ENCODE peak calls at places on chromosomes 7 and 10, in five cellular contexts. S is H54, U is mammary epithelial cell, G is posterior vena cava, C is adipocyte. D is an unnamed sample.

GRCh38 chr10:59587083-59587755 is 122.4 kb downstream of the SLC16A9 start:
- DNase-seq in U (peak; percentile 89), S (no peak), C (no peak), G (no peak), D (no peak)

GRCh38 chr7:18494821-18495408 is 634 bp upstream of the HDAC9 start:
- DNase-seq in U (peak; percentile 56), S (no peak), C (peak; percentile 69), G (no peak), D (no peak)

GRCh38 chr7:100080895-100081534 is 508 bp downstream of the ZNF3 start:
- DNase-seq in S (no peak), G (no peak), U (no peak), C (peak; percentile 46), D (peak; percentile 38)

GRCh38 chr10:124354411-124355382 is 64.0 kb downstream of the OAT start:
- DNase-seq in S (peak; percentile 65), C (peak; percentile 91), U (no peak), G (peak; percentile 90), D (peak; percentile 7)

GRCh38 chr7:150384406-150385239 is 5.5 kb downstream of the ZNF775 start:
- DNase-seq in S (no peak), G (peak; percentile 55), U (no peak), C (no peak), D (no peak)

GRCh38 chr7:11109659-11110058 is 136.0 kb downstream of the PHF14 start:
- DNase-seq in C (no peak), S (no peak), U (no peak), G (no peak), D (no peak)

GRCh38 chr10:124879136-124879535 is 62.8 kb upstream of the ZRANB1 start:
- DNase-seq in S (no peak), U (no peak), C (no peak), G (peak; percentile 48), D (no peak)

GRCh38 chr7:99392659-99393362 is 15.6 kb downstream of the PDAP1 start:
- DNase-seq in S (no peak), G (peak; percentile 93), U (no peak), C (peak; percentile 45), D (no peak)

GRCh38 chr10:14751576-14752330 is 22.9 kb downstream of the FAM107B start:
- DNase-seq in G (peak; percentile 91), U (no peak), C (peak; percentile 34), S (no peak), D (peak; percentile 29)